ENCODE peak calls at places on chromosomes 13 and 19, in four cellular contexts. I is IMR-90, X is HFF-Myc, Z is cardiac fibroblast. C is an unnamed sample.

GRCh38 chr13:51729853-51730553 is 74.0 kb downstream of the DHRS12 start:
- DNase-seq in I (peak), X (peak), Z (peak), C (no peak)

GRCh38 chr19:55264531-55264930 is 5.7 kb upstream of the PPP6R1 start:
- DNase-seq in X (no peak), I (no peak), Z (no peak), C (no peak)

GRCh38 chr19:4057913-4058695 is 8.6 kb downstream of the ZBTB7A start:
- DNase-seq in I (peak), X (peak), Z (peak), C (peak)

GRCh38 chr13:51147732-51148131 is 36.7 kb upstream of the C13orf42 start:
- DNase-seq in Z (no peak), X (no peak), I (no peak), C (no peak)

GRCh38 chr13:24693862-24694471 is 13.8 kb downstream of the ATP12A start:
- DNase-seq in X (no peak), Z (peak), I (peak), C (no peak)

GRCh38 chr19:43798546-43799409 is 3.5 kb downstream of the LYPD5 start:
- DNase-seq in I (no peak), Z (no peak), X (no peak), C (no peak)

GRCh38 chr13:21216332-21216731 is 39.9 kb downstream of the MRPL57 start:
- DNase-seq in Z (no peak), X (no peak), I (no peak), C (no peak)

GRCh38 chr13:111456452-111457230 is 136.2 kb downstream of the TEX29 start:
- DNase-seq in X (no peak), I (no peak), Z (no peak), C (no peak)

GRCh38 chr19:19134687-19135158 is 3.6 kb downstream of the TMEM161A start:
- DNase-seq in Z (no peak), I (no peak), X (no peak), C (no peak)

GRCh38 chr19:19406878-19407639 is 1.6 kb downstream of the GATAD2A start:
- DNase-seq in X (no peak), I (peak), Z (peak), C (no peak)

GRCh38 chr13:39284801-39285388 is 246.6 kb downstream of the NHLRC3 start:
- DNase-seq in Z (peak), X (no peak), I (peak), C (no peak)

GRCh38 chr19:54523403-54523802 is 20.8 kb downstream of the LAIR2 start:
- DNase-seq in I (peak), X (no peak), Z (peak), C (no peak)

GRCh38 chr13:79307866-79308298 is 98.2 kb downstream of the RBM26 start:
- DNase-seq in I (peak), X (peak), Z (peak), C (no peak)

GRCh38 chr19:51305479-51305878 is 6.0 kb upstream of the IGLON5 start:
- DNase-seq in I (no peak), X (no peak), Z (no peak), C (no peak)

GRCh38 chr13:51495300-51495699 is 42.5 kb upstream of the INTS6 start:
- DNase-seq in I (no peak), X (no peak), Z (no peak), C (no peak)

GRCh38 chr13:24627864-24628418 is 52.3 kb upstream of the ATP12A start:
- DNase-seq in Z (no peak), I (no peak), X (no peak), C (no peak)

GRCh38 chr13:66657165-66657895 is 572.8 kb downstream of the PCDH9 start:
- DNase-seq in X (peak), Z (peak), I (peak), C (peak)

GRCh38 chr13:80755925-80756324 is 415.0 kb upstream of the SPRY2 start:
- DNase-seq in X (no peak), I (no peak), Z (no peak), C (no peak)

GRCh38 chr13:72400859-72401258 is 326.6 kb downstream of the MZT1 start:
- DNase-seq in I (no peak), X (no peak), Z (no peak), C (no peak)

GRCh38 chr19:33403221-33403972 is 29.9 kb downstream of the CEBPG start:
- DNase-seq in I (no peak), X (no peak), Z (no peak), C (no peak)

GRCh38 chr19:55070755-55071502 is 4.7 kb upstream of the EPS8L1 start:
- DNase-seq in X (no peak), I (peak), Z (peak), C (no peak)

GRCh38 chr13:97855570-97855970 is 97.9 kb upstream of the IPO5 start:
- DNase-seq in X (peak), Z (peak), I (peak), C (peak)

GRCh38 chr19:4369109-4369887 is 25.9 kb downstream of the MPND start:
- DNase-seq in I (no peak), X (no peak), Z (no peak), C (no peak)

GRCh38 chr19:19591133-19591825 is 27.2 kb downstream of the PBX4 start:
- DNase-seq in I (peak), X (peak), Z (peak), C (peak)

GRCh38 chr19:3743486-3743885 is 18.0 kb downstream of the APBA3 start:
- DNase-seq in X (no peak), Z (peak), I (no peak), C (no peak)

GRCh38 chr13:73268306-73268705 is 209.5 kb downstream of the KLF5 start:
- DNase-seq in I (peak), X (no peak), Z (peak), C (no peak)

GRCh38 chr13:66618702-66619101 is 611.4 kb downstream of the PCDH9 start:
- DNase-seq in I (peak), X (peak), Z (peak), C (no peak)

GRCh38 chr13:102878491-102878890 is 32.7 kb downstream of the ERCC5 start:
- DNase-seq in X (no peak), Z (peak), I (peak), C (no peak)

GRCh38 chr19:35355851-35356460 is 2.3 kb upstream of the FFAR3 start:
- DNase-seq in I (no peak), Z (no peak), X (no peak), C (no peak)

GRCh38 chr13:78700121-78700910 is 41.4 kb upstream of the OBI1 start:
- DNase-seq in Z (peak), I (peak), X (no peak), C (no peak)

GRCh38 chr19:39224910-39225309 is 19.9 kb downstream of the IFNL3 start:
- DNase-seq in Z (no peak), X (no peak), I (no peak), C (no peak)

GRCh38 chr19:17460372-17461230 is at the start of gene NXNL1:
- DNase-seq in X (no peak), I (no peak), Z (no peak), C (no peak)

GRCh38 chr19:14002571-14003278 is 3.4 kb downstream of the RFX1 start:
- DNase-seq in I (no peak), Z (no peak), X (no peak), C (no peak)

GRCh38 chr19:5957132-5957531 is 20.8 kb downstream of the RANBP3 start:
- DNase-seq in Z (no peak), I (peak), X (no peak), C (no peak)

GRCh38 chr19:45508931-45509691 is 1.8 kb downstream of the VASP start:
- DNase-seq in I (peak), X (no peak), Z (peak), C (no peak)

GRCh38 chr19:28468701-28469459 is 744.1 kb downstream of the UQCRFS1 start:
- DNase-seq in Z (peak), X (no peak), I (no peak), C (peak)
- TF ChIP-seq CTCF in Z (no peak), X (no peak), I (no peak), C (no peak)

DNA sequence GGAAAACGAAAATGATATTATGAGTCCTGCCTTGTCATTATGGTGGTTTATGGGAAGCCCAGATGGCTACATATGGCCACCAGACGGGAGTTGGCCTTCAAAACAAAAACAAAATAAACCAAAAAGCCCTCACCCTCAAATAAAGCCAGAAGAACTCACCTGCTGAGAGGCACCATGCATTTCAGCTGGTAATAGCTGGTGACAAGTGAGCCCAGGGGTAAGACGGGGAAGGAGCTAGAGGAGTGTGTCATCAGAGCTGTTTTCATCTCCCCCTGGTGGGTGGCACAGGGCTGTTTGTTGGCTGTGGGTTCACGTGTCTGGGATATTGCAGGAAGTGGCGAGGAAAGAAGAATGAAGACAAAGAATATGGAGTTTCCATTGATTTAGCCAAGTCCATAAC is 152.9 kb downstream of the EFNB2 start:
- DNase-seq in X (no peak), Z (no peak), I (no peak), C (no peak)
- TF ChIP-seq CTCF in X (peak), Z (no peak), I (no peak), C (no peak)

GRCh38 chr19:16113727-16114126 is 2.0 kb downstream of the RAB8A start:
- DNase-seq in X (no peak), Z (no peak), I (no peak), C (no peak)

GRCh38 chr19:16112778-16113177 is 1.1 kb downstream of the RAB8A start:
- DNase-seq in Z (no peak), I (no peak), X (no peak), C (no peak)

GRCh38 chr19:16115309-16116039 is 3.8 kb downstream of the RAB8A start:
- DNase-seq in X (no peak), I (no peak), Z (no peak), C (no peak)

GRCh38 chr19:16111909-16112752 is 442 bp downstream of the RAB8A start:
- DNase-seq in Z (no peak), I (no peak), X (no peak), C (no peak)

DNA sequence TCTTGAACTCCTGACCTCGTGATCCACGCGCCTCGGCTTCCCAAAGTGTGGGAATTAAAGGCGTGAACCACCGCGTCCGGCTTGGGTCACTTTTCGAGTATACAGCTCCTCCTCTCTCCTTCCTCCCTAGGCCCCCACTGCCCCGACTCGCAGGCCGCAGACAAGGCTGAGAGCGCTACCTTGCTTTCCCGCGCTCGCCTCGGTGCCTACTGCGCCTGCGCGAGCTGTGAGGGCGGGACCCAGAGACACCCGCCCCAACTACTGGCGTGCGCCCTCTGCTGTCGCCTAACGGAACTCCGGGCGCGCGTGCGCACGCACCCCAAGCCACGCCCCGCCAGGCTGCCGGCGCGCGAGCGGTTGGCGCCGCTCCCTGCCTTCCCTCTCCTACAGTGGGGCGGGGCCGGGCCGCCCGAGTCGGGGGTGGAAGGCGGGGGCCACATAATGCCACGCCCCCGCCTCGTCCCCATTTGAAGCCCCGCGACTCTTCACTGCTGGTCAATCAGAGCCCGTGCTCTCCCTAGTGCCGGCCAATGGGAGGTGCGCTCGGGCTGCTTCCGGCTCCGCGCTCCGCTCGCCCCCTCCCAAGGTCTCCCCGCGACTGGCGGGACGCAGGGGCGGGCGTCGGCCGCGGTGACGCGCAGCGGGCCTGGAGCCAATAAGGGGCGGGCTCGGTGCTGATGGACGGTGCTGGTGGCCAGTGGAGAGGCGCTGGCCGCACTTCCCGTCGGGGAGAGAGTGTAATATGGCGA is at the start of gene RAB8A:
- DNase-seq in X (peak), Z (peak), I (peak), C (peak)
- TF ChIP-seq CTCF in X (peak), Z (peak), I (peak), C (peak)

DNA sequence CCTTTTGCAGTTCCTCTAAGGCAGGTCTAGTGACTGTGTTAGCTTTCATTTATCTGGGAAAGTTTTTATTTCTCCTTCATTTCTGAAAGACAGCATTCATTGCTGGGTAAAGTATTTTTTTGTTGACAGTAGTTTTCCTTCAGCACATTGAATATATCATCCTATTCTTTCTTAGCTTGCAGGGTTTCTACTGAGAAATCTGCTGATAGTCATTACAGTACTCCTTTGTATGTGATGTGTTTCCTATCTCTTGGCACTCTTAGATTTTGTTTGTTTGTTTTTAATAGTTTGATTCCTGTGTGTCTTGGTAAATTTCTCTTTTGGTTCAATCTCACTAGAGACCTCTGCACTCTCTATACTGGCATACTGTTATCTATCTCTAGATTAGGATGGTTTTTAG is 1667.9 kb downstream of the SLITRK1 start:
- DNase-seq in I (no peak), X (no peak), Z (no peak), C (no peak)
- TF ChIP-seq CTCF in I (no peak), X (no peak), Z (no peak), C (no peak)

C was measured in BJ.